ENCODE peak calls at places on chromosome 2, in ten cellular contexts. Q, J, T, R, A, K, D, B, P and V are unnamed samples.

GRCh38 chr2:131039101-131039440 is 54.2 kb downstream of the FAM168B start:
- DNase-seq in D (no peak), P (no peak), K (no peak), T (no peak), R (no peak), J (no peak), Q (no peak), B (no peak), A (no peak), V (no peak)

GRCh38 chr2:225124311-225124832 is 82.1 kb upstream of the DOCK10 start:
- DNase-seq in D (no peak), Q (no peak), R (no peak), P (no peak), A (no peak), T (no peak), K (no peak), B (no peak), J (no peak), V (no peak)

GRCh38 chr2:127984551-127984950 is 43.3 kb downstream of the SAP130 start:
- DNase-seq in Q (peak), B (no peak), A (no peak), P (no peak), R (no peak), D (no peak), K (no peak), J (no peak), T (no peak), V (no peak)

GRCh38 chr2:236637691-236638569 is 68.3 kb downstream of the ACKR3 start:
- DNase-seq in A (no peak), T (no peak), Q (no peak), K (no peak), J (no peak), P (no peak), B (no peak), D (no peak), R (no peak), V (no peak)

GRCh38 chr2:112646791-112647720 is 1.3 kb downstream of the SLC20A1 start:
- DNase-seq in A (no peak), K (peak), P (peak), B (no peak), R (no peak), J (no peak), Q (no peak), D (no peak), T (no peak), V (peak)

GRCh38 chr2:133421516-133422324 is 146.5 kb downstream of the NCKAP5 start:
- DNase-seq in A (no peak), P (peak), Q (no peak), K (peak), B (no peak), J (no peak), D (no peak), R (no peak), T (peak), V (no peak)

GRCh38 chr2:86038291-86039081 is 67.2 kb downstream of the POLR1A start:
- DNase-seq in Q (peak), K (no peak), A (no peak), B (no peak), J (peak), P (no peak), D (no peak), T (peak), R (peak), V (no peak)

GRCh38 chr2:73297586-73297985 is 4.2 kb upstream of the EGR4 start:
- DNase-seq in B (no peak), Q (no peak), J (no peak), T (no peak), D (no peak), R (no peak), A (no peak), K (no peak), P (no peak), V (peak)

GRCh38 chr2:42767899-42768705 is 4.2 kb upstream of the OXER1 start:
- DNase-seq in P (no peak), R (no peak), K (no peak), Q (no peak), T (no peak), D (no peak), A (no peak), J (no peak), B (no peak), V (no peak)

GRCh38 chr2:60976875-60977561 is 40.5 kb upstream of the PEX13 start:
- DNase-seq in J (no peak), B (no peak), D (no peak), R (no peak), Q (no peak), A (no peak), P (peak), K (no peak), T (no peak), V (no peak)

GRCh38 chr2:186195726-186196125 is 290.3 kb upstream of the ZC3H15 start:
- DNase-seq in P (no peak), A (no peak), J (no peak), R (no peak), B (no peak), K (no peak), Q (no peak), D (no peak), T (no peak), V (peak)

GRCh38 chr2:237692601-237693079 is 65.3 kb downstream of the LRRFIP1 start:
- DNase-seq in R (no peak), T (peak), B (no peak), K (peak), Q (no peak), D (no peak), A (no peak), P (peak), J (peak), V (no peak)

GRCh38 chr2:136381722-136382633 is 264.0 kb upstream of the CXCR4 start:
- DNase-seq in A (no peak), R (peak), Q (no peak), B (no peak), D (no peak), J (no peak), P (no peak), K (no peak), T (peak), V (peak)

GRCh38 chr2:46954951-46955571 is 39.5 kb upstream of the MCFD2 start:
- DNase-seq in T (peak), K (peak), P (no peak), Q (peak), J (no peak), B (no peak), D (peak), A (no peak), R (no peak), V (peak)

GRCh38 chr2:11656671-11657101 is 13.3 kb downstream of the NTSR2 start:
- DNase-seq in D (no peak), Q (no peak), A (no peak), P (no peak), R (no peak), B (peak), K (no peak), T (no peak), J (no peak), V (no peak)

GRCh38 chr2:226999676-227000075 is 163.8 kb downstream of the RHBDD1 start:
- DNase-seq in J (no peak), Q (no peak), T (no peak), P (no peak), A (no peak), R (no peak), D (no peak), K (no peak), B (no peak), V (no peak)

GRCh38 chr2:188403676-188404075 is 112.0 kb downstream of the GULP1 start:
- DNase-seq in A (no peak), R (no peak), Q (no peak), D (no peak), J (no peak), T (no peak), K (no peak), P (no peak), B (no peak), V (no peak)

GRCh38 chr2:233353769-233354499 is at the start of gene DGKD:
- DNase-seq in K (peak), R (peak), A (peak), J (peak), T (peak), B (no peak), Q (no peak), D (peak), P (peak), V (peak)

GRCh38 chr2:46389417-46389916 is 89.9 kb upstream of the TMEM247 start:
- DNase-seq in D (no peak), J (no peak), P (no peak), T (no peak), Q (no peak), A (no peak), K (no peak), B (peak), R (no peak), V (no peak)

GRCh38 chr2:136025057-136025973 is 39.9 kb upstream of the DARS1 start:
- DNase-seq in D (no peak), K (peak), J (peak), A (peak), Q (no peak), P (no peak), B (peak), T (peak), R (no peak), V (peak)

GRCh38 chr2:19775838-19776237 is 125.9 kb downstream of the TTC32 start:
- DNase-seq in D (no peak), T (no peak), B (no peak), P (no peak), K (no peak), R (no peak), A (no peak), Q (no peak), J (no peak), V (no peak)

GRCh38 chr2:33291278-33292013 is 185.0 kb upstream of the RASGRP3 start:
- DNase-seq in P (no peak), R (no peak), K (peak), T (no peak), A (peak), B (no peak), J (no peak), D (peak), Q (peak), V (peak)

GRCh38 chr2:88709117-88709739 is 17.8 kb downstream of the RPIA start:
- DNase-seq in B (no peak), J (no peak), A (no peak), Q (peak), P (no peak), R (no peak), D (peak), K (no peak), T (no peak), V (no peak)